ENCODE peak calls at places on chromosomes 4 and X, in five cellular contexts. M is SJSA1, H is pancreas, R is AG04450, X is mesenchymal stem cell. N is an unnamed sample.

GRCh38 chr4:8847331-8847730 is 24.3 kb downstream of the HMX1 start:
- DNase-seq in M (no peak), H (no peak), X (no peak), R (no peak), N (no peak)

GRCh38 chr4:75672461-75673026 is 667 bp downstream of the G3BP2 start:
- DNase-seq in X (peak), R (no peak), M (peak), H (peak), N (peak)

GRCh38 chr4:102778720-102779119 is 18.0 kb upstream of the MANBA start:
- DNase-seq in H (no peak), M (no peak), R (no peak), X (no peak), N (no peak)

GRCh38 chrX:34341258-34341657 is 209.1 kb upstream of the FAM47A start:
- DNase-seq in M (no peak), H (no peak), X (no peak), R (no peak), N (no peak)

GRCh38 chrX:14354541-14354940 is 174.8 kb upstream of the GLRA2 start:
- DNase-seq in R (no peak), X (no peak), H (no peak), M (no peak), N (no peak)

GRCh38 chr4:62431513-62431912 is 1231.4 kb downstream of the ADGRL3 start:
- DNase-seq in M (no peak), H (no peak), R (no peak), X (no peak), N (no peak)

GRCh38 chr4:26996745-26997144 is 136.1 kb downstream of the STIM2 start:
- DNase-seq in R (no peak), M (no peak), H (no peak), X (no peak), N (no peak)

GRCh38 chr4:931960-932712 is at the start of the genes GAK and TMEM175:
- DNase-seq in H (peak), R (peak), X (peak), M (peak), N (peak)

GRCh38 chr4:152408514-152409327 is 127.2 kb downstream of the FBXW7 start:
- DNase-seq in R (no peak), X (peak), H (no peak), M (peak), N (no peak)

DNA sequence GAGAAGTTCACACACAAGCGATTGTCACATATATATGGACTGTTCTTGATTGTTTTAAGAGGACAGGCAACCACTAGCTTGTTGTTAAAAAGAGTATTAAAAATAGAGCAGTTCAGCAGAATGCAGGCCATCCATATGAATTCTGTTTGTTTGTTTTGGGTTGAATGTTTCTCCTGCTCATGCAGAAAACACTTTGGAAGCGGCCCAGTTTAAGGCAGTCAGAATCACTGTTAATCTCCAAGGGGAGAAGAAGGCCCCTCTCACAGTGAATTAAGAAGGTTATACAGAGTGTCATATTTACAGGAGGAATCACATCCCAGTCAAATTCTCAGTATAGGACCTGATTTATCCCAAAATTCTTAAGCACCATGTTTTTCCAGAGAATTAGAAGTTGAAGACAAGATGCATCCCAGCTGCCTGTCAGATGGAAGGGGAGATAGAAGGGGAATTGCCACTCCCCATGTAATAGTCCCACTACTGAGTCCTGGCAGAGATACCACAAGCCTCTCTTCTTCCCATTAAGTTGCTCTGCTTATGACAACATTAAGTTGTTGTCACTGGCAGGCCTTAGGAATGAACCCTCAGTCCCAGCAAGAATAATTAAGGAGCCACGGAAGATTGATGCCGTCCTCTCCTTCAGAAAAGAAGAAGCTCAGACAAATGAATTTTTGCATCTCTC is 138.5 kb downstream of the LDB2 start:
- DNase-seq in H (no peak), X (peak), R (no peak), M (peak), N (no peak)
- H3K27ac ChIP-seq in H (no peak), X (no peak), R (no peak), M (no peak), N (no peak)

GRCh38 chr4:16626945-16627344 is 271.5 kb downstream of the LDB2 start:
- DNase-seq in R (peak), X (peak), H (no peak), M (peak), N (no peak)

DNA sequence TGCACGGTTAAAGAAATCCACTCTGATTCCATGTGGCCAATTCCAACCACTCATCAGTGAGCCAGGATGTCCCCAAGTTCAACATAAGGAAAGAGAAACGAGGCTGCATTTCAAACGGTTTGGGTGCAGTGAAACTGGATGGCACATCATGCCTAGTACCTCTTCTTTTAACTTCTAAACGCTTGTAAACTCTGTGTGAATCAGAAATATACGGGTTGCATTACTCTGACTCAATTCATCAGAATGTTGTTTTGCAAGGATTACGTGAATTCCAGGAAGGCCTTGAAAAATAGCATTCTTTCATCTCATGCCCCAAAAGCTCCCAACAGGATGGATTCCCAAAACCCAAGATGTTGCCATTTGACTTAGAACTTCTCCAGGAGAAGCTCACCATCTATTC is 270.4 kb downstream of the LDB2 start:
- DNase-seq in X (peak), M (peak), H (no peak), R (peak), N (no peak)
- H3K27ac ChIP-seq in X (no peak), M (peak), H (no peak), R (peak), N (no peak)

GRCh38 chr4:164288578-164288977 is 465.4 kb upstream of the SMIM31 start:
- DNase-seq in R (no peak), X (no peak), M (no peak), H (no peak), N (no peak)

DNA sequence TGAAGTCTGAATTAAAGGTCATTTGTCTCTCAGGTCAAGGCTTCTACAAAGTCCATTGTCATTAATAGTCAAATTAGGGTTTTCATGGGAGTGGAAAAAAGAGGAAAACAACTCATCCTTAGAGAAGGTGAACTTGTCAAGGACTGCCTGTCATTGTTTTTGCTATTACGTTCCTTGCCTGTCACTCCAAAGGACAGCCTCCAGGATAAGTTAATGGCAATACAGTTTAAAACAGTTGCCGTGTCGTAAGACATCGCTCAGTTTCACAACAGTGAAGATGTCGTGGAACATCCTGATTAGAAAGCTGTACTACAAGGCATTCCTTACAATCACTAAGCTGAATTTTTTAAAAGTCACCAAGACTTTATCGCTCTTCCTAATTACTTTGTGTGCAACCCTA is 466.8 kb upstream of the SMIM31 start:
- DNase-seq in H (no peak), M (no peak), R (no peak), X (no peak), N (no peak)
- H3K27ac ChIP-seq in H (no peak), M (no peak), R (no peak), X (no peak), N (no peak)

DNA sequence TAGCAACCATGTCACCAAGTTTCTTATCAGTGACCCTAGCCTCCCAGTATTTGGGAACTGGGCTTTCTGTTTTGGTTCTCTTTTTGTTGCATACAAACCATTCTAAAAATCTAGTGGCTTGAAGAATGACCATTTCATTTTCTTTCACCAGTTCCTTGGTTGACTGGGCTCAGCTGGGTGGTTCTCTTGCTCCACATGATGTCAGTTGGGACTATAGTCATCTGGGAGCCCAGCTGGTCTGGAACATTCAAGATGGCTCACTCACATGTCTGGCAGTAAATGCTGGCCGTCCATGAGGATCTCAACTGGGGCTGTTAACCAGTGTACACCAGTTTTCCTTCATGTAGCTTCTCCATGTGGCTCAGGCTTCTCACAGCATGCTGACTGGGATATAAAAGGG is 27.6 kb upstream of the MBTPS2 start:
- DNase-seq in X (no peak), M (no peak), H (no peak), R (no peak), N (no peak)
- H3K27ac ChIP-seq in X (no peak), M (no peak), H (no peak), R (no peak), N (no peak)

GRCh38 chrX:133980832-133981588 is 4.4 kb downstream of the GPC3 start:
- DNase-seq in X (no peak), H (no peak), M (no peak), R (no peak), N (no peak)
- H3K27ac ChIP-seq in X (no peak), H (no peak), M (no peak), R (no peak), N (no peak)

DNA sequence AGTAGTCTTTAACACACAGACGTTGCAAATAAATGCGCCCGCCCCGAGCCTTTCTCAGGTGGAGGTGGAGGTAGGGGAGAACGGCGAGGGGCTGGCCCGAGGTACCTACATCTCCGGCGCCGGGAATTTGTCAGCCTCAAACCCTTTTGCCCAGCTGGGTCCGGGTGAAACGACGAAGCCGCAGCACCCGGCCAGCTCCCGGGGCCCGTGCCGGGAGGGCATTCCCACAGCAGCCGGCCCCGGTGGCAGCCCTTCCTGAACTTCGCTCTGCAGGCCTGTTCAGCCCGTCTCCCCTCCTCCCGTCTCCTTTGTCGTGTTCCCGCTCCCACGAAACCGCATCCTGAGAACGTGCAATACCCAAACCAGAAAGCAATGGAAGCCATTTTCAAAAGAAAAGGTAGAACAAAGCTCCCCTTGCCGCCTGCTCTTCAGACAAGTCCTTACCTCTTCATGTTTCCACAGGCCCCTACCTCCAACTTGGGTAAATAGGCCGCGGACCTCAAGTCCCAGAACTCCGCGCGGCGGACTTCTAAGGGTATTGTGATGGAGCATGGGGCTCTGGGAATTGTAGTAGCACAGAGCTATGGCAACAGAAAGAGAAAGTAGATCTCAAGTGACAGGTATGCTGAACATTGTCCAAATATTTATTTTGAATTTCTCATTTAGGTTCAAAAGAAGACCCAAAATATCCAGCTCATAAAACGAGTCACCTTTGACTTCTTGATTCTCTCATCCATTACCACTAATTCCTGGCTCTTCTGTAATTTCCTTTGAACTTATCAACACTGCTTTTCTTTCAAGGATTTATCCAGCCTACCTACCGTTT is at the start of gene RBM41:
- DNase-seq in H (peak), R (peak), M (peak), X (peak), N (peak)
- H3K27ac ChIP-seq in H (no peak), R (peak), M (peak), X (no peak), N (no peak)

GRCh38 chrX:107153005-107153404 is 34.4 kb upstream of the RBM41 start:
- DNase-seq in X (no peak), M (no peak), R (no peak), H (no peak), N (no peak)

DNA sequence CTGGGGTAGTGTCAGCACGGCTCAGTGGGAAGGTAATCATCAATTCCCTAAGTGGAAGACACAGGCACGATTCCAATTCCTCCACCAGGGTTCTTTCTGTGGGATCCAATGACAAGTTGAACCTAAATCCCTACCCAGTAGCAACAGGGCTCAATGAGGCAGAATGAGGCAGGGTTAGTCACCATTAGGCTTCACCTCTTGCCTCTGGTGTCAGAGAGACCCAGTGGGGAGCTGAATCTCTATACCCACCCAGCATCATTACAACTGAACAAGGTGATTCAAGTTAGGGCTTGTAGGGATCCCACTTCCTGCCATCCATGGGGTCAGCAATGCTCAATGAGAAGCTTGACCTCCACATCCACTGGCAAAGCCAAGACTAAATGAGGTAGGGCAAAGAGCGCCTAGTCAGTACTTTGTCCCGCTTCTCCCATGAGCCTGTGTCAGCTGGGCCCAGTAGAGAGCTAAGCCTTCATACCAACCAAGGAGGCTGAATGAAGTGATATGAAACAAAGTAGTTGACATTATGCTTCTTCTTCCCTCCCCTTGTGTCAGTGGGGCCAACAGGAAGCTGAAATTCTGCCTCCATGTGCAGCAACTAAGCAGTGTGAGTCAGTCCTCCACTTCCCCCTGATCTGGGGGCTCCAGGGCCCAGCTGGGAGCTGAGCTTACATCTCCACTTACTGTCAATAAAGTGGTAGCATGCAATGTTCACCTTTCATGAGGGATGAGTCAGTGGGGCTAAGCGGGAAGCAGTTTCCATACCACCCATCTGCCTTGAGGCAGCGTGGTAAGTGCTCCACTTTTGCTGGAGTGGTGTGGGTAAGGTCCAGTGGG is 36.4 kb upstream of the RBM41 start:
- DNase-seq in X (peak), M (no peak), R (no peak), H (no peak), N (no peak)
- H3K27ac ChIP-seq in X (no peak), M (no peak), R (no peak), H (no peak), N (no peak)

N was measured in caudate nucleus.